ENCODE peak calls at places on chromosome 10, in eight cellular contexts. S, J, G, E, R, M, B and V are unnamed samples.

GRCh38 chr10:127715782-127716378 is 21.1 kb upstream of the FOXI2 start:
- DNase-seq in S (no peak), J (peak; percentile 2), G (no peak), E (no peak), R (no peak), M (peak; percentile 46), B (no peak), V (no peak)

GRCh38 chr10:45410807-45411606 is 37.0 kb downstream of the ALOX5 start:
- DNase-seq in S (no peak), J (no peak), G (no peak), E (no peak), R (no peak), M (no peak), B (no peak), V (no peak)

GRCh38 chr10:102615361-102615760 is 28.9 kb upstream of the TRIM8 start:
- DNase-seq in S (no peak), J (no peak), G (no peak), E (no peak), R (peak; percentile 73), M (no peak), B (no peak), V (no peak)

GRCh38 chr10:95286707-95287106 is 4.1 kb downstream of the PDLIM1 start:
- DNase-seq in S (no peak), J (no peak), G (no peak), E (no peak), R (no peak), M (no peak), B (no peak), V (no peak)

GRCh38 chr10:7408003-7408493 is 2.8 kb downstream of the SFMBT2 start:
- DNase-seq in S (peak; percentile 39), J (no peak), G (peak; percentile 65), E (no peak), R (peak; percentile 73), M (no peak), B (no peak), V (peak; percentile 39)

GRCh38 chr10:69403519-69403918 is 13.2 kb downstream of the TACR2 start:
- DNase-seq in S (no peak), J (no peak), G (no peak), E (no peak), R (no peak), M (no peak), B (no peak), V (no peak)

GRCh38 chr10:13371879-13372470 is 23.9 kb upstream of the SEPHS1 start:
- DNase-seq in S (peak; percentile 79), J (peak; percentile 55), G (peak; percentile 68), E (peak; percentile 76), R (peak; percentile 67), M (peak; percentile 81), B (peak; percentile 66), V (peak; percentile 70)

GRCh38 chr10:97648557-97649404 is 8.3 kb downstream of the PI4K2A start:
- DNase-seq in S (peak; percentile 21), J (peak; percentile 76), G (peak; percentile 26), E (no peak), R (no peak), M (peak; percentile 69), B (peak; percentile 49), V (no peak)

GRCh38 chr10:60200682-60201053 is 189.0 kb downstream of the ANK3 start:
- DNase-seq in S (no peak), J (no peak), G (no peak), E (no peak), R (no peak), M (no peak), B (no peak), V (no peak)

GRCh38 chr10:31604141-31604540 is 285.1 kb downstream of the ZEB1 start:
- DNase-seq in S (no peak), J (no peak), G (no peak), E (no peak), R (peak; percentile 72), M (no peak), B (no peak), V (no peak)

GRCh38 chr10:70459771-70460490 is 18.4 kb upstream of the NODAL start:
- DNase-seq in S (no peak), J (no peak), G (no peak), E (no peak), R (no peak), M (no peak), B (no peak), V (no peak)

GRCh38 chr10:70457759-70458305 is 16.4 kb upstream of the NODAL start:
- DNase-seq in S (no peak), J (no peak), G (no peak), E (no peak), R (no peak), M (no peak), B (no peak), V (no peak)

GRCh38 chr10:70459061-70459770 is 17.7 kb upstream of the NODAL start:
- DNase-seq in S (no peak), J (no peak), G (peak; percentile 56), E (no peak), R (no peak), M (no peak), B (no peak), V (no peak)

GRCh38 chr10:70456164-70456563 is 14.7 kb upstream of the NODAL start:
- DNase-seq in S (no peak), J (no peak), G (no peak), E (no peak), R (no peak), M (no peak), B (no peak), V (no peak)

GRCh38 chr10:70458329-70459060 is 17.0 kb upstream of the NODAL start:
- DNase-seq in S (peak; percentile 45), J (no peak), G (peak; percentile 71), E (peak; percentile 68), R (peak; percentile 91), M (no peak), B (peak; percentile 82), V (peak; percentile 60)
- H3K4me3 ChIP-seq in S (peak overlapping the region; percentile 18), J (peak overlapping the region; percentile 28), G (peak overlapping the region; percentile 56), E (peak overlapping the region; percentile 30), R (peak overlapping the region; percentile 63), M (peak overlapping the region; percentile 28), B (peak overlapping the region; percentile 38), V (no peak overlapping the region)

GRCh38 chr10:112810651-112811215 is 139.3 kb upstream of the TCF7L2 start:
- DNase-seq in S (no peak), J (no peak), G (no peak), E (no peak), R (no peak), M (no peak), B (peak; percentile 71), V (no peak)

GRCh38 chr10:112812571-112812970 is 137.5 kb upstream of the TCF7L2 start:
- DNase-seq in S (no peak), J (no peak), G (no peak), E (no peak), R (no peak), M (no peak), B (no peak), V (no peak)

GRCh38 chr10:112815238-112816032 is 134.6 kb upstream of the TCF7L2 start:
- DNase-seq in S (no peak), J (no peak), G (no peak), E (no peak), R (no peak), M (no peak), B (peak; percentile 63), V (no peak)

GRCh38 chr10:112813866-112814596 is 136.0 kb upstream of the TCF7L2 start:
- DNase-seq in S (no peak), J (no peak), G (no peak), E (no peak), R (no peak), M (no peak), B (no peak), V (no peak)

DNA sequence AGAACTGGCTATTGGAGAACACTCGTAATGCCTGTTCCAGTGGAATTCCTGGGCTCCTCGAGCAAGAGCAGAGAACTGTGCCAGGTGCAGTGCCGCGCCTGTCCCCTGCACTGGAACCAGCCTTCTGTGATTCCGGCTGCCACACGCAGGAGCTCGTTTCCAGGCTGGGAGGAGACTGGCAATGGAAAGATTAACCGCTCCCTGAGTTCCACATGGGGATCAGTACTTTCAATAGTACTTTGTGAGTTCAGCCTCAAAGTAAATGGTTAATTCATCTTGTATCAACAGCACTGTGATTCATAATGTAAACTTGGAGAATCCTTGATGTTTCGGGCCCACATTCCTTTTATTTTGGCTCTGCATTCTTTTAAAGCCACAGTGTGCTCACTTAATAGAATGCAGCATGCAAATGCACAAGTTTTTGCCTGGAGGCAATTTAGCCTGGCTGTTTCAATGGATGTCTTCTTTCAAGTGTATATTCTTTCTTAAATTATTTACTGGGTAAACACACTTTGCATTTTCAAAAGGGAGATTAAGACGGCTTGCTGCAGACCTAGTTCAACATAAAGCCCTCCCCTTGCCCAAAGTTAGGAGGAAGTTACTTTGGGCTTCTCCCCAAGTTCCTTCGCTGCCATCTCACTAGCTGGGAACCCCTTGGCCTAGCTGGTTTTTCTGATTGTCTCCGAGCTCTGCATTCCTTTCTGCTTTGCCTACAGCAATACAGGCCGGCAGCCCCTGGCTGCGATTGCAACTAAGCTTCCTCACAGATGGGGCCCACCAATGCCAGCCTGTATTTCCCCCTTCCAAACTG is 138.1 kb upstream of the TCF7L2 start:
- DNase-seq in S (peak; percentile 54), J (peak; percentile 62), G (no peak), E (peak; percentile 75), R (no peak), M (peak; percentile 91), B (peak; percentile 72), V (peak; percentile 79)
- TF ChIP-seq CTCF in S (no peak), J (no peak), G (no peak), E (no peak), R (no peak), M (no peak), B (no peak), V (no peak)

GRCh38 chr10:50497758-50498157 is 126.0 kb downstream of the SGMS1 start:
- DNase-seq in S (no peak), J (no peak), G (no peak), E (no peak), R (no peak), M (no peak), B (no peak), V (no peak)
- H3K27ac ChIP-seq in S (no peak overlapping the region), J (no peak overlapping the region), G (peak overlapping the region; percentile 60), E (no peak overlapping the region), R (peak overlapping the region; percentile 73), M (no peak overlapping the region), B (peak overlapping the region; percentile 75), V (no peak overlapping the region)

DNA sequence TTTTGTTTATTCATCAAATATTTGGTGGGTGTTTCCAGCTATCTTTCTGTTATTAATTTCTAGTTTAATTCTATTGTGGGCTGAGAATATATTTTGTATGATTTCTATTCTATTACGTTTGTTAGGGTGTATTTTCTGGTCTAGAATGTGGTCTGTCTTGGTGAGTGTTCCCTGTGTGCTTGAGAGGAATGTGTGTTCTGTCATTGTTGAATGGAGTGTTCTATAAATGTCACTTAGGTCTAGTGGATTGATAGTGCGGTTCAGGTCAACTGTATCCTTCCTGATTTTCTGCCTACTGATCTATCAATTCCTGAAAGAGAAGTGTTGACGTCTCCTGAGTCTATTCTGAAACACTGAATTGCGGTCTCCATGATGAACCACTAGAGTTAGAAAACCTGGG is 8.5 kb downstream of the HTRA1 start:
- DNase-seq in S (no peak), J (no peak), G (no peak), E (no peak), R (no peak), M (no peak), B (no peak), V (no peak)
- H3K4me3 ChIP-seq in S (no peak overlapping the region), J (no peak overlapping the region), G (no peak overlapping the region), E (no peak overlapping the region), R (no peak overlapping the region), M (no peak overlapping the region), B (no peak overlapping the region), V (no peak overlapping the region)